ENCODE peak calls at places on chromosomes 2 and 18, in ten cellular contexts. One of them, this sample, is unnamed.

GRCh38 chr2:98501896-98502295 is 57.2 kb downstream of the INPP4A start:
- DNase-seq in body of pancreas: no peak
- DNase-seq in RWPE1: no peak
- DNase-seq in A549: no peak
- DNase-seq in left ventricle myocardium inferior: no peak
- DNase-seq in mammary epithelial cell: peak
- DNase-seq in HCT116: no peak
- DNase-seq in tibial artery: peak
- DNase-seq in adrenal gland: no peak
- DNase-seq in ovary: no peak
- DNase-seq in this sample: peak

GRCh38 chr2:204407209-204408070 is 137.8 kb upstream of the PARD3B start:
- DNase-seq in body of pancreas: no peak
- DNase-seq in RWPE1: no peak
- DNase-seq in A549: peak
- DNase-seq in left ventricle myocardium inferior: no peak
- DNase-seq in mammary epithelial cell: peak
- DNase-seq in HCT116: no peak
- DNase-seq in tibial artery: no peak
- DNase-seq in adrenal gland: no peak
- DNase-seq in ovary: no peak
- DNase-seq in this sample: no peak

GRCh38 chr18:48274301-48274700 is 134.9 kb downstream of the ZBTB7C start:
- DNase-seq in body of pancreas: no peak
- DNase-seq in RWPE1: no peak
- DNase-seq in A549: no peak
- DNase-seq in left ventricle myocardium inferior: no peak
- DNase-seq in mammary epithelial cell: peak
- DNase-seq in HCT116: no peak
- DNase-seq in tibial artery: no peak
- DNase-seq in adrenal gland: no peak
- DNase-seq in ovary: no peak
- DNase-seq in this sample: no peak

GRCh38 chr2:204010611-204011560 is 74.3 kb downstream of the ICOS start:
- DNase-seq in body of pancreas: no peak
- DNase-seq in RWPE1: peak
- DNase-seq in A549: no peak
- DNase-seq in left ventricle myocardium inferior: no peak
- DNase-seq in mammary epithelial cell: peak
- DNase-seq in HCT116: no peak
- DNase-seq in tibial artery: no peak
- DNase-seq in adrenal gland: no peak
- DNase-seq in ovary: no peak
- DNase-seq in this sample: no peak

GRCh38 chr2:151289972-151290335 is 486 bp upstream of the NMI start:
- DNase-seq in body of pancreas: peak
- DNase-seq in RWPE1: peak
- DNase-seq in A549: peak
- DNase-seq in left ventricle myocardium inferior: peak
- DNase-seq in mammary epithelial cell: peak
- DNase-seq in HCT116: no peak
- DNase-seq in tibial artery: no peak
- DNase-seq in adrenal gland: peak
- DNase-seq in ovary: peak
- DNase-seq in this sample: no peak

GRCh38 chr18:53101719-53102118 is 761.7 kb downstream of the DCC start:
- DNase-seq in body of pancreas: no peak
- DNase-seq in RWPE1: no peak
- DNase-seq in A549: no peak
- DNase-seq in left ventricle myocardium inferior: no peak
- DNase-seq in mammary epithelial cell: no peak
- DNase-seq in HCT116: no peak
- DNase-seq in tibial artery: no peak
- DNase-seq in adrenal gland: no peak
- DNase-seq in ovary: no peak
- DNase-seq in this sample: no peak

GRCh38 chr2:158602027-158602426 is 145.3 kb downstream of the PKP4 start:
- DNase-seq in body of pancreas: peak
- DNase-seq in RWPE1: no peak
- DNase-seq in A549: no peak
- DNase-seq in left ventricle myocardium inferior: no peak
- DNase-seq in mammary epithelial cell: no peak
- DNase-seq in HCT116: no peak
- DNase-seq in tibial artery: no peak
- DNase-seq in adrenal gland: no peak
- DNase-seq in ovary: no peak
- DNase-seq in this sample: no peak

GRCh38 chr2:216692636-216693413 is 2.5 kb downstream of the IGFBP5 start:
- DNase-seq in body of pancreas: peak
- DNase-seq in RWPE1: peak
- DNase-seq in A549: peak
- DNase-seq in left ventricle myocardium inferior: peak
- DNase-seq in mammary epithelial cell: peak
- DNase-seq in HCT116: peak
- DNase-seq in tibial artery: peak
- DNase-seq in adrenal gland: peak
- DNase-seq in ovary: peak
- DNase-seq in this sample: peak

GRCh38 chr2:159035790-159036411 is 67.5 kb downstream of the TANC1 start:
- DNase-seq in body of pancreas: peak
- DNase-seq in RWPE1: peak
- DNase-seq in A549: peak
- DNase-seq in left ventricle myocardium inferior: no peak
- DNase-seq in mammary epithelial cell: peak
- DNase-seq in HCT116: peak
- DNase-seq in tibial artery: no peak
- DNase-seq in adrenal gland: no peak
- DNase-seq in ovary: no peak
- DNase-seq in this sample: no peak

GRCh38 chr2:39311469-39311868 is 67.7 kb upstream of the CDKL4 start:
- DNase-seq in body of pancreas: no peak
- DNase-seq in RWPE1: no peak
- DNase-seq in A549: no peak
- DNase-seq in left ventricle myocardium inferior: no peak
- DNase-seq in mammary epithelial cell: no peak
- DNase-seq in HCT116: no peak
- DNase-seq in tibial artery: no peak
- DNase-seq in adrenal gland: no peak
- DNase-seq in ovary: no peak
- DNase-seq in this sample: no peak

GRCh38 chr2:26982102-26982742 is 11.8 kb downstream of the MAPRE3 start:
- DNase-seq in body of pancreas: peak
- DNase-seq in RWPE1: peak
- DNase-seq in A549: peak
- DNase-seq in left ventricle myocardium inferior: peak
- DNase-seq in mammary epithelial cell: peak
- DNase-seq in HCT116: peak
- DNase-seq in tibial artery: no peak
- DNase-seq in adrenal gland: peak
- DNase-seq in ovary: peak
- DNase-seq in this sample: no peak

GRCh38 chr18:48940854-48941531 is 9.8 kb downstream of the SMAD7 start:
- DNase-seq in body of pancreas: no peak
- DNase-seq in RWPE1: no peak
- DNase-seq in A549: no peak
- DNase-seq in left ventricle myocardium inferior: no peak
- DNase-seq in mammary epithelial cell: no peak
- DNase-seq in HCT116: no peak
- DNase-seq in tibial artery: no peak
- DNase-seq in adrenal gland: no peak
- DNase-seq in ovary: no peak
- DNase-seq in this sample: no peak

GRCh38 chr18:60050821-60051220 is 151.0 kb downstream of the PMAIP1 start:
- DNase-seq in body of pancreas: no peak
- DNase-seq in RWPE1: no peak
- DNase-seq in A549: no peak
- DNase-seq in left ventricle myocardium inferior: no peak
- DNase-seq in mammary epithelial cell: no peak
- DNase-seq in HCT116: no peak
- DNase-seq in tibial artery: no peak
- DNase-seq in adrenal gland: no peak
- DNase-seq in ovary: no peak
- DNase-seq in this sample: no peak

GRCh38 chr2:216281316-216281715 is 91.0 kb downstream of the MARCHF4 start:
- DNase-seq in body of pancreas: no peak
- DNase-seq in RWPE1: no peak
- DNase-seq in A549: no peak
- DNase-seq in left ventricle myocardium inferior: no peak
- DNase-seq in mammary epithelial cell: no peak
- DNase-seq in HCT116: no peak
- DNase-seq in tibial artery: no peak
- DNase-seq in adrenal gland: no peak
- DNase-seq in ovary: no peak
- DNase-seq in this sample: no peak

GRCh38 chr2:7725132-7725849 is 808.1 kb downstream of the RNF144A start:
- DNase-seq in body of pancreas: no peak
- DNase-seq in RWPE1: no peak
- DNase-seq in A549: no peak
- DNase-seq in left ventricle myocardium inferior: no peak
- DNase-seq in mammary epithelial cell: no peak
- DNase-seq in HCT116: no peak
- DNase-seq in tibial artery: no peak
- DNase-seq in adrenal gland: no peak
- DNase-seq in ovary: no peak
- DNase-seq in this sample: no peak
- TF ChIP-seq CTCF in body of pancreas: peak
- TF ChIP-seq CTCF in RWPE1: no peak
- TF ChIP-seq CTCF in A549: peak
- TF ChIP-seq CTCF in left ventricle myocardium inferior: peak
- TF ChIP-seq CTCF in mammary epithelial cell: no peak
- TF ChIP-seq CTCF in HCT116: no peak
- TF ChIP-seq CTCF in tibial artery: no peak
- TF ChIP-seq CTCF in adrenal gland: peak
- TF ChIP-seq CTCF in ovary: no peak
- TF ChIP-seq CTCF in this sample: no peak

GRCh38 chr2:180670302-180671003 is 310.0 kb upstream of the UBE2E3 start:
- DNase-seq in body of pancreas: no peak
- DNase-seq in RWPE1: no peak
- DNase-seq in A549: no peak
- DNase-seq in left ventricle myocardium inferior: no peak
- DNase-seq in mammary epithelial cell: peak
- DNase-seq in HCT116: no peak
- DNase-seq in tibial artery: no peak
- DNase-seq in adrenal gland: no peak
- DNase-seq in ovary: no peak
- DNase-seq in this sample: no peak

GRCh38 chr2:180675170-180675569 is 305.2 kb upstream of the UBE2E3 start:
- DNase-seq in body of pancreas: no peak
- DNase-seq in RWPE1: peak
- DNase-seq in A549: no peak
- DNase-seq in left ventricle myocardium inferior: no peak
- DNase-seq in mammary epithelial cell: peak
- DNase-seq in HCT116: no peak
- DNase-seq in tibial artery: no peak
- DNase-seq in adrenal gland: no peak
- DNase-seq in ovary: no peak
- DNase-seq in this sample: no peak

GRCh38 chr2:180676520-180676919 is 303.9 kb upstream of the UBE2E3 start:
- DNase-seq in body of pancreas: no peak
- DNase-seq in RWPE1: no peak
- DNase-seq in A549: no peak
- DNase-seq in left ventricle myocardium inferior: no peak
- DNase-seq in mammary epithelial cell: no peak
- DNase-seq in HCT116: no peak
- DNase-seq in tibial artery: no peak
- DNase-seq in adrenal gland: no peak
- DNase-seq in ovary: no peak
- DNase-seq in this sample: no peak

GRCh38 chr2:180677200-180677599 is 303.2 kb upstream of the UBE2E3 start:
- DNase-seq in body of pancreas: no peak
- DNase-seq in RWPE1: peak
- DNase-seq in A549: peak
- DNase-seq in left ventricle myocardium inferior: no peak
- DNase-seq in mammary epithelial cell: peak
- DNase-seq in HCT116: no peak
- DNase-seq in tibial artery: no peak
- DNase-seq in adrenal gland: no peak
- DNase-seq in ovary: no peak
- DNase-seq in this sample: no peak

GRCh38 chr2:180672377-180672776 is 308.0 kb upstream of the UBE2E3 start:
- DNase-seq in body of pancreas: no peak
- DNase-seq in RWPE1: no peak
- DNase-seq in A549: no peak
- DNase-seq in left ventricle myocardium inferior: no peak
- DNase-seq in mammary epithelial cell: no peak
- DNase-seq in HCT116: no peak
- DNase-seq in tibial artery: no peak
- DNase-seq in adrenal gland: no peak
- DNase-seq in ovary: no peak
- DNase-seq in this sample: no peak
- H3K27ac ChIP-seq in body of pancreas: no peak
- H3K27ac ChIP-seq in RWPE1: no peak
- H3K27ac ChIP-seq in A549: no peak
- H3K27ac ChIP-seq in left ventricle myocardium inferior: no peak
- H3K27ac ChIP-seq in mammary epithelial cell: no peak
- H3K27ac ChIP-seq in HCT116: no peak
- H3K27ac ChIP-seq in tibial artery: no peak
- H3K27ac ChIP-seq in adrenal gland: no peak
- H3K27ac ChIP-seq in ovary: no peak
- H3K27ac ChIP-seq in this sample: no peak

GRCh38 chr18:44901283-44901682 is 220.6 kb downstream of the SETBP1 start:
- DNase-seq in body of pancreas: no peak
- DNase-seq in RWPE1: no peak
- DNase-seq in A549: no peak
- DNase-seq in left ventricle myocardium inferior: no peak
- DNase-seq in mammary epithelial cell: no peak
- DNase-seq in HCT116: no peak
- DNase-seq in tibial artery: no peak
- DNase-seq in adrenal gland: no peak
- DNase-seq in ovary: no peak
- DNase-seq in this sample: no peak
- TF ChIP-seq CTCF in body of pancreas: no peak
- TF ChIP-seq CTCF in RWPE1: no peak
- TF ChIP-seq CTCF in A549: no peak
- TF ChIP-seq CTCF in left ventricle myocardium inferior: peak
- TF ChIP-seq CTCF in mammary epithelial cell: peak
- TF ChIP-seq CTCF in HCT116: no peak
- TF ChIP-seq CTCF in tibial artery: no peak
- TF ChIP-seq CTCF in adrenal gland: no peak
- TF ChIP-seq CTCF in ovary: no peak
- TF ChIP-seq CTCF in this sample: no peak

DNA sequence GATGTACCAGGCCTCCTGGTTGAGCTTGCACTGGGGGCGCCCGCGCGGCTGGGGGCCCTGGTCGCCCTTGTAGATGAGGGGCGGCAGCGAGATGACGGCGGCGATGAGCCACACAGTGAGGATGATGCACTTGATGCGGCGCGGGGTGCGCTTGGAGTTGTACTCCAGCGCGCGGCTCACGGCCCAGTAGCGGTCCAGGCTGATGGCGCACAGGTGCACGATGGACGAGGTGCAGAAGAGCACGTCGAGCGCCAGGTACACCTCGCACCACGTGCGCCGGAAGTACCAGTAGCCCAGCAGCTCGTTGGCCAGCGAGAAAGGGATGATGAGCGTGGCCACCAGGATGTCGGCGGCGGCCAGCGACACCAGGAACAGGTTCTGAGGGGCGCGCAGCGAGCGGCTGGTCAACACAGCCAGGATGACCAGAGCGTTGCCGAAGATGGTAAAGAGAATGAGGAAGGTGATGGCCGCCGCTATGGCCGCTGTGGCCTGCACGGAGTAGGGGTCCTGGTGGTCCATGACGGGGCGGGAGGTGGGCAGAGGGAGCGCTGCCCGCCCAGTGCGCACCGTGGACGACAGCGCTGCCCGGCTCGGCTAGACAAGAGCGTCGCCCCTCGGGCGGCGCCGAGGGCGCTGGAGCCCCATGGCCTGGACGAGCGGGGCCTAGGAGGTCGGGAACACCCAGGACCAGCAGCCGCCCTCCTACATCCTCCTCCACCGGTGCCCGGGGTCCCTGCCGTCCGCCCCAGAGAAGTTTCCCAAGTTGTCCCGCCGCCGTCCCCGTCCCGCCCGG is 544 bp downstream of the ADRA2B start:
- DNase-seq in body of pancreas: no peak
- DNase-seq in RWPE1: no peak
- DNase-seq in A549: no peak
- DNase-seq in left ventricle myocardium inferior: peak
- DNase-seq in mammary epithelial cell: no peak
- DNase-seq in HCT116: no peak
- DNase-seq in tibial artery: no peak
- DNase-seq in adrenal gland: no peak
- DNase-seq in ovary: no peak
- DNase-seq in this sample: no peak
- H3K27ac ChIP-seq in body of pancreas: no peak
- H3K27ac ChIP-seq in RWPE1: no peak
- H3K27ac ChIP-seq in A549: peak
- H3K27ac ChIP-seq in left ventricle myocardium inferior: peak
- H3K27ac ChIP-seq in mammary epithelial cell: no peak
- H3K27ac ChIP-seq in HCT116: peak
- H3K27ac ChIP-seq in tibial artery: peak
- H3K27ac ChIP-seq in adrenal gland: no peak
- H3K27ac ChIP-seq in ovary: no peak
- H3K27ac ChIP-seq in this sample: no peak